ENCODE peak calls at places on chromosome 2, in four cellular contexts. R is T-helper 2 cell; F is omental fat pad; Z is Jurkat, Clone E6-1. M is an unnamed sample.

GRCh38 chr2:121554998-121555397 is 24.3 kb downstream of the RNU4ATAC start:
- DNase-seq in F (no peak), Z (no peak), R (no peak), M (no peak)

GRCh38 chr2:237791977-237792727 is 6.4 kb upstream of the RBM44 start:
- DNase-seq in R (no peak), F (no peak), Z (no peak), M (no peak)

GRCh38 chr2:65916785-65917295 is 484.4 kb upstream of the SPRED2 start:
- DNase-seq in Z (no peak), F (no peak), R (no peak), M (no peak)

GRCh38 chr2:177285892-177286715 is 21.6 kb upstream of the NFE2L2 start:
- DNase-seq in Z (no peak), R (no peak), F (no peak), M (no peak)

GRCh38 chr2:43349944-43350343 is 123.5 kb upstream of the ZFP36L2 start:
- DNase-seq in Z (no peak), F (no peak), R (no peak), M (no peak)

GRCh38 chr2:180679693-180680092 is 300.7 kb upstream of the UBE2E3 start:
- DNase-seq in Z (no peak), F (no peak), R (no peak), M (no peak)

GRCh38 chr2:1813371-1813770 is 69.1 kb upstream of the PXDN start:
- DNase-seq in F (no peak), R (no peak), Z (no peak), M (no peak)

GRCh38 chr2:234368861-234369261 is 128.0 kb downstream of the ARL4C start:
- DNase-seq in R (peak; percentile 7), Z (peak; percentile 46), F (no peak), M (peak; percentile 53)

GRCh38 chr2:28981016-28981441 is at the start of gene TOGARAM2:
- DNase-seq in Z (no peak), F (no peak), R (no peak), M (no peak)

GRCh38 chr2:170505631-170506270 is 209.4 kb upstream of the SP5 start:
- DNase-seq in Z (no peak), R (no peak), F (no peak), M (peak; percentile 26)

GRCh38 chr2:43178055-43178598 is 48.3 kb downstream of the ZFP36L2 start:
- DNase-seq in Z (no peak), F (no peak), R (no peak), M (no peak)

GRCh38 chr2:209146682-209147320 is 277.0 kb upstream of the MAP2 start:
- DNase-seq in F (no peak), R (no peak), Z (no peak), M (no peak)

GRCh38 chr2:238126775-238127164 is 11.7 kb upstream of the KLHL30 start:
- DNase-seq in Z (no peak), F (no peak), R (no peak), M (no peak)

GRCh38 chr2:239978381-239978780 is 46.8 kb downstream of the NDUFA10 start:
- DNase-seq in F (no peak), Z (no peak), R (no peak), M (no peak)

GRCh38 chr2:101354420-101354819 is 32.9 kb downstream of the CREG2 start:
- DNase-seq in F (no peak), Z (no peak), R (no peak), M (no peak)

GRCh38 chr2:36469701-36470100 is 114.1 kb downstream of the CRIM1 start:
- DNase-seq in F (no peak), Z (no peak), R (no peak), M (no peak)

GRCh38 chr2:160871953-160872352 is 288.3 kb upstream of the TANK start:
- DNase-seq in Z (no peak), R (no peak), F (no peak), M (no peak)

GRCh38 chr2:156356006-156356764 is 23.7 kb upstream of the NR4A2 start:
- DNase-seq in F (no peak), R (no peak), Z (no peak), M (no peak)

GRCh38 chr2:100903534-100904258 is 83.8 kb downstream of the NPAS2 start:
- DNase-seq in R (no peak), Z (no peak), F (no peak), M (peak; percentile 30)

GRCh38 chr2:129730979-129731378 is 248.5 kb upstream of the RAB6C start:
- DNase-seq in R (no peak), F (no peak), Z (no peak), M (no peak)

GRCh38 chr2:134131681-134132486 is 122.0 kb upstream of the MGAT5 start:
- DNase-seq in F (no peak), R (no peak), Z (no peak), M (no peak)

GRCh38 chr2:75764611-75765010 is 53.9 kb upstream of the GCFC2 start:
- DNase-seq in Z (no peak), R (no peak), F (no peak), M (no peak)

GRCh38 chr2:136956050-136956449 is 190.7 kb downstream of the THSD7B start:
- DNase-seq in F (no peak), R (no peak), Z (no peak), M (no peak)

GRCh38 chr2:43021791-43022500 is 204.5 kb downstream of the ZFP36L2 start:
- DNase-seq in R (no peak), F (no peak), Z (no peak), M (no peak)

GRCh38 chr2:39068757-39069515 is 51.9 kb downstream of the SOS1 start:
- DNase-seq in R (no peak), F (no peak), Z (no peak), M (no peak)

GRCh38 chr2:73266061-73266891 is 18.0 kb downstream of the FBXO41 start:
- DNase-seq in F (no peak), R (no peak), Z (no peak), M (no peak)

GRCh38 chr2:42095923-42096408 is 48.1 kb downstream of the PKDCC start:
- DNase-seq in F (peak; percentile 84), Z (peak; percentile 44), R (peak; percentile 61), M (peak; percentile 54)

GRCh38 chr2:105243961-105244360 is 2.4 kb downstream of the GPR45 start:
- DNase-seq in R (no peak), Z (no peak), F (no peak), M (no peak)

M was measured in breast epithelium.